ENCODE peak calls at places on chromosomes 12 and 14, in six cellular contexts. F is A549, L is HepG2, Q is endothelial cell of umbilical vein, C is GM12878, X is K562. J is an unnamed sample.

GRCh38 chr12:24561882-24562760 is 386.8 kb downstream of the BCAT1 start:
- DNase-seq in F (peak; percentile 15), L (no peak), Q (peak; percentile 60), C (no peak), X (no peak), J (peak; percentile 25)

GRCh38 chr14:71248204-71248603 is 340.9 kb downstream of the PCNX1 start:
- DNase-seq in F (no peak), L (no peak), Q (no peak), C (no peak), X (no peak), J (no peak)

GRCh38 chr12:121964813-121965643 is 46.6 kb downstream of the CFAP251 start:
- DNase-seq in F (no peak), L (no peak), Q (peak; percentile 43), C (no peak), X (no peak), J (no peak)

GRCh38 chr14:56659964-56660551 is 80.5 kb downstream of the TMEM260 start:
- DNase-seq in F (peak; percentile 57), L (peak; percentile 50), Q (peak; percentile 61), C (no peak), X (peak; percentile 44), J (peak; percentile 47)

GRCh38 chr12:98820005-98820404 is 174.9 kb downstream of the APAF1 start:
- DNase-seq in F (no peak), L (no peak), Q (no peak), C (no peak), X (no peak), J (no peak)

GRCh38 chr14:94066089-94066676 is 14.8 kb downstream of the DDX24 start:
- DNase-seq in F (peak; percentile 12), L (peak; percentile 38), Q (no peak), C (no peak), X (no peak), J (no peak)

GRCh38 chr14:65728604-65729003 is 316.1 kb downstream of the FUT8 start:
- DNase-seq in F (no peak), L (no peak), Q (no peak), C (no peak), X (no peak), J (no peak)

GRCh38 chr14:68800361-68800760 is 7.5 kb upstream of the ZFP36L1 start:
- DNase-seq in F (no peak), L (no peak), Q (no peak), C (no peak), X (no peak), J (no peak)

GRCh38 chr14:54435500-54435981 is 5.6 kb downstream of the CNIH1 start:
- DNase-seq in F (no peak), L (no peak), Q (peak; percentile 84), C (no peak), X (peak; percentile 20), J (no peak)

GRCh38 chr12:114241973-114242434 is 163.9 kb downstream of the TBX5 start:
- DNase-seq in F (peak; percentile 85), L (no peak), Q (no peak), C (peak; percentile 8), X (peak; percentile 22), J (peak; percentile 32)

GRCh38 chr14:102215071-102215470 is 75.4 kb downstream of the WDR20 start:
- DNase-seq in F (no peak), L (no peak), Q (no peak), C (no peak), X (no peak), J (no peak)

GRCh38 chr12:116759783-116760581 is 21.9 kb downstream of the RNFT2 start:
- DNase-seq in F (peak; percentile 32), L (no peak), Q (peak; percentile 50), C (no peak), X (peak; percentile 81), J (no peak)

GRCh38 chr12:108017658-108018057 is 111.4 kb upstream of the WSCD2 start:
- DNase-seq in F (no peak), L (no peak), Q (no peak), C (no peak), X (no peak), J (no peak)

GRCh38 chr14:95046711-95047681 is 110.3 kb downstream of the DICER1 start:
- DNase-seq in F (no peak), L (no peak), Q (no peak), C (no peak), X (no peak), J (no peak)

GRCh38 chr14:24261969-24262327 is 1.0 kb downstream of the TGM1 start:
- DNase-seq in F (no peak), L (no peak), Q (no peak), C (no peak), X (no peak), J (no peak)

GRCh38 chr14:104689620-104690265 is 325 bp downstream of the INF2 start:
- DNase-seq in F (no peak), L (no peak), Q (no peak), C (no peak), X (no peak), J (peak; percentile 38)

GRCh38 chr14:73751157-73751691 is 37.0 kb upstream of the PNMA1 start:
- DNase-seq in F (no peak), L (no peak), Q (no peak), C (no peak), X (no peak), J (peak; percentile 69)

GRCh38 chr12:75854681-75855309 is 176.8 kb downstream of the PHLDA1 start:
- DNase-seq in F (no peak), L (no peak), Q (no peak), C (no peak), X (no peak), J (no peak)

GRCh38 chr14:47744155-47744554 is 68.8 kb upstream of the MDGA2 start:
- DNase-seq in F (no peak), L (no peak), Q (no peak), C (no peak), X (no peak), J (peak; percentile 40)

GRCh38 chr12:13164859-13165577 is 31.5 kb upstream of the EMP1 start:
- DNase-seq in F (no peak), L (no peak), Q (peak; percentile 72), C (no peak), X (no peak), J (no peak)

GRCh38 chr12:4962539-4963486 is 53.1 kb downstream of the KCNA1 start:
- DNase-seq in F (no peak), L (no peak), Q (no peak), C (no peak), X (no peak), J (peak; percentile 53)

GRCh38 chr14:55297611-55298323 is 26.5 kb downstream of the FBXO34 start:
- DNase-seq in F (peak; percentile 42), L (peak; percentile 10), Q (peak; percentile 60), C (no peak), X (no peak), J (no peak)

GRCh38 chr12:118188690-118189371 is 52.9 kb downstream of the PEBP1 start:
- DNase-seq in F (no peak), L (no peak), Q (peak; percentile 30), C (no peak), X (no peak), J (peak; percentile 30)

GRCh38 chr14:68340262-68340661 is 452.6 kb downstream of the ZFP36L1 start:
- DNase-seq in F (no peak), L (no peak), Q (no peak), C (no peak), X (no peak), J (no peak)

GRCh38 chr12:6072302-6072752 is 52.1 kb downstream of the VWF start:
- DNase-seq in F (peak; percentile 66), L (peak; percentile 63), Q (peak; percentile 72), C (no peak), X (no peak), J (peak; percentile 26)

GRCh38 chr12:23893611-23894010 is 55.9 kb downstream of the SOX5 start:
- DNase-seq in F (no peak), L (no peak), Q (no peak), C (no peak), X (no peak), J (no peak)

GRCh38 chr12:52838871-52839446 is 4.8 kb upstream of the KRT79 start:
- DNase-seq in F (no peak), L (no peak), Q (no peak), C (no peak), X (no peak), J (peak; percentile 75)

GRCh38 chr14:34355584-34356266 is 106.3 kb downstream of the SPTSSA start:
- DNase-seq in F (no peak), L (peak; percentile 45), Q (peak; percentile 48), C (no peak), X (no peak), J (peak; percentile 29)

GRCh38 chr14:64971890-64972785 is at the start of gene RAB15:
- DNase-seq in F (peak; percentile 39), L (no peak), Q (peak; percentile 33), C (no peak), X (peak; percentile 22), J (peak; percentile 56)

GRCh38 chr12:40573024-40573423 is 119.2 kb upstream of the CNTN1 start:
- DNase-seq in F (no peak), L (no peak), Q (no peak), C (no peak), X (no peak), J (no peak)
- TF ChIP-seq CTCF in F (no peak), L (no peak), Q (no peak), C (no peak), X (no peak), J (no peak)

DNA sequence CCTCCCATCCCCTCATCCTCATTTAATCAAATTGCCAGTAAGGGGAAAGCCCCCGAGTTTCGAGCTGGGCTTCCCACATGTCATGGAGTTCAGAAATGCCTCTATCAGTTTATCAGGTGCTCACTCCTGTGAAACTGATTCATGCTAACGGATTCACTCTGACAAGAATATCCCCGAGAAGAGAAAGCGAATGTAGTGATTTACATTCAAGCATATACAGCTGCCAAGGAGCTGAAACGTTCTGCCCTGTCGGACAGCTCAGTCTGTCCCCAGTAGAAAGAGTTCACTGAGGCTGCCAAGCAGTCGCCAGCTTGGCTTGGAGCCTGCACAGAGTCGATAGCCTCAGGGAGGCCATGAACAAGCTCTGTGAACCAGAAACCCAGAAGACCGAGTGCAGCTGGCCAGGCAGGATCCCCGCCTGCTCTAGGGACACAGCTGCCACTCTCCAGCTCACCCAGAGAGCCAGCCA is 88.4 kb downstream of the TMCC3 start:
- DNase-seq in F (no peak), L (no peak), Q (no peak), C (peak; percentile 74), X (no peak), J (no peak)
- TF ChIP-seq MYC in F (no peak), L (no peak), Q (no peak), C (no peak), X (no peak), J (no peak)

DNA sequence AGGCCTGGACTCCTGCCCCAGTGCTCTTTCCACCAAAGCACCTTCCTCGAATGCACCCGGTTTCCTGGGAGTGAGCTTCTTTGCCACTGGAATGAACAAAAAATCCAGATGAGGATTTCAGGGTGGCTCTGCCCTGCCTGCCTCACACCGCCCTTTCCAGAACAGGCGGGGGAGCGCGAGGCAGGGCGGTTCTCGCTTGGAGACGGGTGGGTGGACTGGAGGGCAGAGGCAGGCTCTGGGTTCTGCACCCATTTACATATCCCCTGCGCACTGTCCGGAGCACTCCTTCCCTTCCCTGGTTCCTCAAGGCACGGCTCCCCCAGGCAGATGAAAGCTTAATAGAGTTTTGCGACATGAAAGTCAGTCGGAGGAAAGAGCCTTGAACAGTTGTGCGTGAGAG is 69.7 kb upstream of the DLK1 start:
- DNase-seq in F (no peak), L (no peak), Q (no peak), C (no peak), X (no peak), J (no peak)
- TF ChIP-seq MAX in F (no peak), L (no peak), Q (no peak), C (no peak), X (no peak), J (no peak)

DNA sequence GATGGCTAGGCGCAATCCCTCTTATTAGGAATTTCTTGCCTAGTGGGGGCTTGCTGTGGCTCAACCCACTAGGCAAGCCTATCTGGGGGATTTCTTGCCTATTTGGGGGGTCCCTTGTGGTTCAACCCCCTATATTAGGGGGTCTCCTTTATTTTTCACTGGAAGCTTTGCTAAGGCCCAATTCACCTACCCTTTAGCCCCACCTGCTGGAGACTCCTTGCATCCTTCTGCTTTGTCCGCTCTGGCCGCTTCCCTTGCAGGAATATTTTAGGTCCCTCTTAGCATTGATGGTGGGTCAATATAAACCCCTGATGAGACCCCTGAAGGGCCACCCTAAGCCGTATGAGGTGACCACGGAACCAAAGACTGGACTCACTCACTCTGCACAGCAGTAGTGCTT is 1552.1 kb downstream of the AACS start:
- DNase-seq in F (peak; percentile 11), L (no peak), Q (no peak), C (no peak), X (peak; percentile 12), J (peak; percentile 42)
- TF ChIP-seq CTCF in F (no peak), L (no peak), Q (no peak), C (no peak), X (peak; percentile 29), J (peak; percentile 75)